ENCODE peak calls at places on chromosomes 6 and 20, in four cellular contexts. K is small intestine, Q is SJSA1, T is A549. R is an unnamed sample. For H3K4me1, the result is how much of the 10 kb centered on the place peaks cover.

GRCh38 chr6:117595099-117595923 is 7.0 kb downstream of the GOPC start:
- DNase-seq in K (peak), Q (no peak), T (no peak), R (no peak)

GRCh38 chr6:89347825-89348224 is 4.7 kb downstream of the UBE2J1 start:
- DNase-seq in K (no peak), Q (no peak), T (no peak), R (no peak)

GRCh38 chr6:138538390-138539031 is 39.2 kb upstream of the NHSL1 start:
- DNase-seq in K (no peak), Q (peak), T (no peak), R (no peak)

GRCh38 chr6:53565886-53566285 is 21.0 kb upstream of the GCLC start:
- DNase-seq in K (no peak), Q (no peak), T (no peak), R (no peak)

GRCh38 chr20:43667341-43668132 is 623 bp downstream of the MYBL2 start:
- DNase-seq in K (no peak), Q (peak), T (peak), R (peak)

GRCh38 chr20:7742479-7742878 is 197.8 kb downstream of the HAO1 start:
- DNase-seq in K (no peak), Q (no peak), T (no peak), R (no peak)

GRCh38 chr6:169810066-169810989 is 58.9 kb downstream of the ERMARD start:
- DNase-seq in K (peak), Q (no peak), T (no peak), R (no peak)

GRCh38 chr20:61753196-61753942 is 312.3 kb downstream of the TAF4 start:
- DNase-seq in K (no peak), Q (peak), T (no peak), R (peak)

GRCh38 chr6:118940770-118941169 is 5.8 kb upstream of the MCM9 start:
- DNase-seq in K (no peak), Q (no peak), T (no peak), R (no peak)

GRCh38 chr6:6734463-6735455 is 146.2 kb downstream of the LY86 start:
- DNase-seq in K (peak), Q (no peak), T (no peak), R (no peak)

DNA sequence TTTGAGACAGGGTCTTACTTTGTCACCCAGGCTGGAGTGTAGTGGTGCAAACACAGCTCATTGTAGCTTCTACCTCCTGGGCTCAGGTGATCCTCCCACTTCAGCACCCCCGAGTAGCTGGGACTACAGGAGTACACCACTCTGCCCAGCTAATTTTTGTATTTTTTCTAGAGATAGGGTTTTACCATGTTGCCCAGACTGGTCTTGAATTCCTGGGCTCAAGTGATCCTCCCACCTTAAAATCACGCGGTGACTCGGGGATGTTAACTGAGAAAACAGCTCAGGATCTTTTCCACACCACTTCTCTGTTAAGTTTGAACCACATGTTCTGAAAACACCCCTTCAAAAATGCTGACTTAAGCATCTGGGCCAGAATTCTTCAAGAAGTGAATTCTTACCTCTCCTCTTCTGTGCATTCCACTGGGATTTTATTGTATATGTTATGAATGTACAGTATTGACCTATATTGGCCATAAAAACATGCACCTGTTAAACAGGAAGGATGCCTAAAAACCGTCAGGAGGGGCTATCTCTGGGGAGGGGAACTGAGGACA is 72.4 kb downstream of the SYTL3 start:
- DNase-seq in K (no peak), Q (no peak), T (no peak), R (no peak)
- H3K4me1 ChIP-seq in K (under half), Q (under half), T (under half), R (under half)

GRCh38 chr20:20614391-20614790 is 98.1 kb downstream of the RALGAPA2 start:
- DNase-seq in K (no peak), Q (no peak), T (no peak), R (no peak)
- H3K4me1 ChIP-seq in K (under half), Q (under half), T (under half), R (under half)

DNA sequence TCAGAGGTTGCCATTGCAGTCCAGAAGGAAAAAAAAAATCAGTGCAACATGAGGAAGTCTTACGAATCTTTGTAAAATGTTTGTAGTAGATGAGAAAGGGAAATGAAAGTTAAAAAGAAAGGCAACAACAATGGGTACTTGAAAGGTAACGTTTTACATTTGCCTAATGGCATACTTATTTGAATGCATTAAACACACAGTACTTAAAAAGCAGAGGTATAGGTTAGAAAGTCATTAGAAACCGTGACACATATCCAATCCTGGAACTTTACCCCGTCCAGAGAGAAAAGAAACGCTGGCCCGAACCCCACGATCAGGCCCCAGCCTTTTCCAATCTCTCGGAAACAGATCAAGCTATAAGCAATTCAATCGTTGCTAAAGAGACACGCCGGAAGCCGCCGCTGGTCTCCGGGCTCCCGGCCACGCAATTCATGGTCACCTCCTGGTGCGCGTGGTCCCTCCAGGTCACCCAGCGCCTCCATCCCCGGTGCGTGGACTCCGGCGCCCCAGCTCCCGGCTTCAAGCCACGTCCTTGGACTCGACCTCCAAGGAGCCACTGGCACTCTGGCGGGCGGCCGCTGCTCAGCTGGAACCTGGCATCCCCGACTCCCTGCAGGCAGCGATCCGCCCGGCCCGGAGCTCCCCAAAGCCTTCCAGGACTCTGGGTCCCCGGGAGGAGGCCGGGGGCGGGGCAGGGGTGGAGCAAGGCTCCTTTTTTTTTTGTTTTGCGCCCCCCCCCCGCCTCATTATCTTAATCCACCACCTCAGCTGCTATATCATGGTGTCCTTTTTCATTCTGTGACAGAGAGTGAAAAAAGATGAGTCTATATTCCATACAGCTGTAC is at the start of gene SLC18B1:
- DNase-seq in K (peak), Q (peak), T (no peak), R (peak)
- H3K4me1 ChIP-seq in K (under half), Q (under half), T (under half), R (under half)

GRCh38 chr20:23629017-23629541 is 8.7 kb downstream of the CST3 start:
- DNase-seq in K (peak), Q (peak), T (peak), R (no peak)

GRCh38 chr20:23628402-23629016 is 9.2 kb downstream of the CST3 start:
- DNase-seq in K (no peak), Q (no peak), T (no peak), R (no peak)

GRCh38 chr20:23630392-23630849 is 7.3 kb downstream of the CST3 start:
- DNase-seq in K (no peak), Q (no peak), T (no peak), R (no peak)

GRCh38 chr20:23631226-23631822 is 6.4 kb downstream of the CST3 start:
- DNase-seq in K (no peak), Q (no peak), T (no peak), R (no peak)

DNA sequence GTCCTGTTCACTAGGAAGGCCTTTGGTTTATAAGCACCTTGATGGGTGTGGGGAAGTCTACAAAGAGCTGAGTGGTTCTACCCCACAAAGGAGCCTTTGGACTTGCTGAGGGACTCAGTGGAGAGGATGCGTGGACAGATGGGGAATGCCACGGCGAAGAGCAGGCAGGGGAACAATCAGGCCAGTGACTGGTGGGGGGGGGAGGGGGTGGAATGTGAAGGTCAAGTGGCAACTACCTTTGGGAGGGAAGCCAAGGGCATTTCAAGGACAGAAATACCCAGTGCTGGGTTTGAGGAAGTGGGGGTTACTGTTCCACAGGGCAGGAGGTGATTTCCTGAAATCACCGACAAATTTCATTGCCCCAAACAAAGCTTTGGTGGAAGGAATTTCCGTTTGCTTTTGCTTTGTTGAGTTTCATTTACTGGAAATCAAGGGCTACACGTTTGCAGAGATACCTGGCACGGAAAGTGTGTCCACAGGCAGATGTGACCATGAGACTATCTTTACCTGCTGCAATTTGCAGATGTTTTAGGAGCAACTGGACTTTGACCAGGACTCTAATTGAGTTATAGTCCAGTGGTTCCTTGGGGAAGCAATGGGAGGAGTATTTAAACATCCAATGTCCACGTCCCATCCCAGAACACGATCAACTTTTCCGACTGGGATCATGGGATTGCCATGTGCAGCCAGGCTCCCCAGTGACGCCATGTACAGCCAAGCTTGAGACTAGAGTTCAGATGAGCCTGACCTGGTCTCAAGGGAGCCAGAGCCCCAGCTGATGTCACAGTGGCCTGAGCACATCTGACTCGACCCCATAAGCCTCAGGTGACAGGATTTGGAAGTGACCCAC is 8.0 kb downstream of the CST3 start:
- DNase-seq in K (no peak), Q (no peak), T (no peak), R (no peak)
- H3K4me1 ChIP-seq in K (under half), Q (under half), T (under half), R (under half)

GRCh38 chr6:105784179-105784578 is 302.0 kb upstream of the PRDM1 start:
- DNase-seq in K (no peak), Q (no peak), T (no peak), R (no peak)
- H3K4me1 ChIP-seq in K (under half), Q (under half), T (under half), R (half or more)

DNA sequence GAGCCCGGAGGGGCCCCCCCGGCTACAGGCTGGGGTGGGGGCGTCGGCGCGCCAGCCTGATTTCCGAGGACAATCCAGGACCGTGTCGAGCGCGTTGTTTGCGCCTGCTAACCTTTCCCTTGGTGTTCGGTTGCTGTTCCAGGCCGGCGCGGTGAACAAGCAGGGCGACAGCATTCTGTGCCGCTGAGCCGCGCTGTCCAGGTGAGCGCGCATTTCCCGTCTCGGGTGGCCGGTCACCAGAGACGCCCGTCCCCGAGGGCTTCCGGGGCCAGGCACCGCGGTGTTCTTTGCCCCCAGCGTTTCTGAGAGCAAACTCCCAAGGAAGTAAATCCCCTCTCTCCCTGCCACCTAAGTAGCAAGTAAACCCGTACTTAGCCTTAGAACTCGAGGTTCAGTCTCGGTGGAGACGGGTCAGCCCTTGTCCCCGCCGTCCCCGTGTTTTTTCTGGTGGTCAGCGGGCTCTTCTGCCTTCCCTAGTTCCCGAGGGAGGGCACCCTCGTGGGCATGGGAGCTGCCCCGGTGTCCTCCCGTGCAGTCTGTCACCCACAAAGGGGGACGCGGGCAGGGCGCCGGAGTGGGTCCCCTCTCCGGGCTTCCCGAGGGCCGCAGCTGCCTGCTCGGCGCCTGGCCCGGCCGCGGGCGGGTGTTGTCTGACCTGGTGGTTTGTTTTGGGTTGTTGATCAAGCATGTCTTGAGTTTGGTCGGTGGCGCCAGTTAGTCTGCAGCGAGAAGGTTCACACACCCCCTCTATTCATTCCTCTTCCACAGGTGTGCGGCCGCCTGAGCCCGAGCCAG is 1.5 kb downstream of the ID4 start:
- DNase-seq in K (peak), Q (peak), T (peak), R (no peak)
- H3K4me1 ChIP-seq in K (under half), Q (under half), T (under half), R (under half)

R was measured in MM.1S.